ENCODE peak calls at places on chromosomes 5 and 9, in seven cellular contexts. U, R, C, G, O, Z and J are unnamed samples.
A peak's percentile ranks its signal among the peaks of the same experiment; 100 is the strongest.

GRCh38 chr9:90095682-90096081 is 490.9 kb downstream of the GADD45G start:
- DNase-seq in U (no peak), R (no peak), C (no peak), G (no peak), O (no peak), Z (no peak), J (peak; percentile 48)

GRCh38 chr9:76456202-76456926 is 2.6 kb upstream of the GCNT1 start:
- DNase-seq in U (no peak), R (no peak), C (no peak), G (no peak), O (peak; percentile 68), Z (peak; percentile 40), J (peak; percentile 77)

GRCh38 chr9:112029921-112030444 is 133.4 kb downstream of the UGCG start:
- DNase-seq in U (peak; percentile 51), R (no peak), C (no peak), G (no peak), O (peak; percentile 83), Z (peak; percentile 19), J (peak; percentile 37)

GRCh38 chr5:52560366-52560765 is 227.3 kb upstream of the ITGA1 start:
- DNase-seq in U (no peak), R (no peak), C (no peak), G (no peak), O (no peak), Z (no peak), J (no peak)

GRCh38 chr9:73529666-73530065 is 378.0 kb downstream of the ANXA1 start:
- DNase-seq in U (no peak), R (no peak), C (no peak), G (no peak), O (no peak), Z (no peak), J (no peak)

GRCh38 chr9:124506433-124506832 is 766 bp downstream of the NR5A1 start:
- DNase-seq in U (no peak), R (no peak), C (no peak), G (no peak), O (no peak), Z (no peak), J (peak; percentile 76)

GRCh38 chr5:38925154-38925925 is 79.5 kb downstream of the OSMR start:
- DNase-seq in U (peak; percentile 29), R (no peak), C (no peak), G (no peak), O (no peak), Z (no peak), J (no peak)

GRCh38 chr9:136501686-136502085 is 18.8 kb upstream of the SEC16A start:
- DNase-seq in U (no peak), R (no peak), C (no peak), G (no peak), O (no peak), Z (no peak), J (no peak)

GRCh38 chr5:74973694-74974093 is 78.7 kb downstream of the GCNT4 start:
- DNase-seq in U (no peak), R (no peak), C (no peak), G (no peak), O (no peak), Z (no peak), J (peak; percentile 4)

GRCh38 chr9:85001925-85002324 is 332.4 kb downstream of the NTRK2 start:
- DNase-seq in U (no peak), R (no peak), C (no peak), G (no peak), O (no peak), Z (no peak), J (peak; percentile 16)

GRCh38 chr5:66967102-66967501 is 229.5 kb downstream of the CD180 start:
- DNase-seq in U (no peak), R (no peak), C (no peak), G (no peak), O (no peak), Z (no peak), J (no peak)

GRCh38 chr9:2050236-2050635 is 35.1 kb downstream of the SMARCA2 start:
- DNase-seq in U (no peak), R (no peak), C (no peak), G (no peak), O (no peak), Z (no peak), J (no peak)

GRCh38 chr9:2060425-2060824 is 45.3 kb downstream of the SMARCA2 start:
- DNase-seq in U (no peak), R (no peak), C (no peak), G (peak; percentile 25), O (no peak), Z (no peak), J (no peak)

GRCh38 chr9:2059131-2059929 is 44.2 kb downstream of the SMARCA2 start:
- DNase-seq in U (no peak), R (no peak), C (no peak), G (no peak), O (no peak), Z (no peak), J (no peak)

GRCh38 chr9:2053883-2054845 is 39.0 kb downstream of the SMARCA2 start:
- DNase-seq in U (peak; percentile 43), R (peak; percentile 83), C (peak; percentile 80), G (no peak), O (no peak), Z (no peak), J (no peak)

GRCh38 chr9:2055203-2055658 is 40.1 kb downstream of the SMARCA2 start:
- DNase-seq in U (no peak), R (no peak), C (no peak), G (no peak), O (no peak), Z (no peak), J (no peak)
- H3K36me3 ChIP-seq in U (peaks cover 5% of the 10 kb centered on the region), R (peaks cover 39% of the 10 kb centered on the region), C (peaks cover 7% of the 10 kb centered on the region), G (peaks cover 65% of the 10 kb centered on the region), O (no peaks in the 10 kb centered on the region), Z (no peaks in the 10 kb centered on the region), J (no peaks in the 10 kb centered on the region)

GRCh38 chr5:76733049-76733417 is 17.1 kb downstream of the F2R start:
- DNase-seq in U (no peak), R (no peak), C (no peak), G (no peak), O (no peak), Z (no peak), J (no peak)

GRCh38 chr5:76724871-76725270 is 8.9 kb downstream of the F2R start:
- DNase-seq in U (peak; percentile 62), R (no peak), C (no peak), G (no peak), O (no peak), Z (no peak), J (no peak)

GRCh38 chr5:76728965-76729364 is 13.0 kb downstream of the F2R start:
- DNase-seq in U (no peak), R (no peak), C (no peak), G (no peak), O (no peak), Z (no peak), J (no peak)

GRCh38 chr5:76732405-76733048 is 16.6 kb downstream of the F2R start:
- DNase-seq in U (no peak), R (no peak), C (no peak), G (no peak), O (no peak), Z (no peak), J (no peak)

DNA sequence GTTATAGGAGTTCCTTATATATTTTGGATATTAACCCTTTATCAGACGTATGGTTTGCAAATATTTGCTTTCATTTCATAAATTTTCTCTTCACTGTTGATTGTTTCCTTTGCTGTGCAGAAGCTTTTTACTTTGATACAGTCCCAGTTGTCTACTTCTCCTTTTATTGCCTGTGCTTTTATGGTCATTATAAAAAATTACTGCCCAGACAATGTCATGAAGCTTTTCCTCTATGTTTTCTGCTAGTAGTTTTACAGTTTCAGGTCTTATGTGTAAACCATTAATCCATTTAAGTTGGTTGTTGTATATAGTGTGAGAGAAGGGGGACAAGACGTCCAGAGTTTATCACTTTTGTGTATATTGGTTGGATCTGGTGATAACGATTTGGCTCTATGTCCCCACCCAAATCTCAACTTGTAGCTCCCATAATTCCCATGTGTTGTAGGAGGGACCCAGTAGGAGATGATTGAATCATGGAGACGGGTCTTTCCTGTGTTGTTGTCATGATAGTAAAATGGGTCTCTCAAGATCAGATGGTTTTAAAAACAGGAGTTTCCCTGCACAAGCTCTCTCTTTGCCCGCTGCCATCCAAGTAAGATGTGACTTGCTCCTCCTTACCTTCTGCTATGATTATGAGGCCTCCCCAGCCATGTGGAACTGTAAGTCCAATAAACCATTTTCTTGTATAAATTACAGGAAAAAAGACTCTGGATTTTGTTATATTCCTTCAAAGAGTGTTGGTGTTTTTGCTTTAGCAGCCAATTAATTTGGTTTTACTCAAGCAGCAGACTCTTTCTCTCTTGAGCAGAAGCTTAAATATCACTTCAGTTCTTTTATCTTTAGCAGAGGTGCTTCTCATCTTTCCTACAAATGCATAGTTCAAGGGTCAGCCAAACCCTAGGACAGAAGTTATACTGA is 13.7 kb downstream of the F2R start:
- DNase-seq in U (no peak), R (no peak), C (no peak), G (no peak), O (no peak), Z (no peak), J (no peak)
- H3K36me3 ChIP-seq in U (peaks cover 1% of the 10 kb centered on the region), R (peaks cover 6% of the 10 kb centered on the region), C (no peaks in the 10 kb centered on the region), G (peaks cover 44% of the 10 kb centered on the region), O (no peaks in the 10 kb centered on the region), Z (peaks cover 11% of the 10 kb centered on the region), J (no peaks in the 10 kb centered on the region)

DNA sequence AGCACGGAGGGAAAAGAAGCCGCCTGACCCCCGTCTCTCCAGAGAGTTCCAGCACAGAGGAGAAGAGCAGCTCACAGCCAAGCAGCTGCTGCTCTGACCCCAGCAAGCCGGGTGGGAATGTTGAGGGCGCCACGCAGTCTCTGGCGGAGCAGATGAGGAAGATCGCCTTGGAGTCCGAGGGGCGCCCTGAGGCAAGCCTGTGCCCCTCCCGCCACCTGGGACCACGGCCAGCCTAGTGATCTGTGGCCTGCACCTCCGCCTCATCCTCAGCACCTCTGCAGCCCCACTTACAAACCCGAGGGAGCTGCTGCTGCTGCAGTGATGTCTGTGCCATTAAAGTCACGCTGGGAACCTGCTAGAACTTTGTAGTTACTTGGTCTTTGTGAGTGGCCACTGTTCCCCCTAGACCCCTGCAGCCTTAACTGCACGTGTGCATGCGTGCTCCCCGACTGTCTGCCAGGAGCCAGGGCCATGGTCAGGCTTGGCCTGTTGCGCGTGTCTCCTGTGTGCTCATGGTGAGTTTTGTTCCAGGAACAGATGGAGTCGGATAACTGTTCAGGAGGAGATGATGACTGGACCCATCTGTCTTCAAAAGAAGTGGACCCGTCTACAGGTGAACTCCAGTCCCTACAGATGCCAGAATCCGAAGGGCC is 12.5 kb downstream of the SQSTM1 start:
- DNase-seq in U (no peak), R (no peak), C (no peak), G (no peak), O (no peak), Z (no peak), J (peak; percentile 33)
- H3K36me3 ChIP-seq in U (peaks cover 59% of the 10 kb centered on the region), R (peaks cover 90% of the 10 kb centered on the region), C (peaks cover 83% of the 10 kb centered on the region), G (peaks cover 96% of the 10 kb centered on the region), O (peaks cover 62% of the 10 kb centered on the region), Z (peaks cover 11% of the 10 kb centered on the region), J (peaks cover 54% of the 10 kb centered on the region)

DNA sequence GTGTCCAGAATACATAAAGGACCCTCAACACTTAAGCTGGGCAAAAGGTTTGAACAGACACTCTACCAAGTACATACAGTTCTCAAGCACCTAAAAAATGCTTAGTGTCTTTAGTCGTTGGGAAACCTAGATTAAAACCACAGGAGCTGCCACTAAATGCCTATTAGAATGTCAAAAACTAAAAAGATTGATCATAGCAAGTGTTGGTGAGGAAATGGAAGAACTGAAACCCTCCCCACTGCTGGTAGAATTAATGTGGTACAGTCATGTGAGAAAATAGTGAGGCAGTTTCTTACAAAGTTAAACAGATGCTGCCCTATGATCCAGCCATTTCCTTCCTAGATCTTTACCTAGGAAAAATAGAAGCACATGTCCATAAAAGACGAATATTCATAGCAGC is 40.6 kb downstream of the SFXN1 start:
- DNase-seq in U (no peak), R (no peak), C (no peak), G (no peak), O (no peak), Z (no peak), J (no peak)
- H3K36me3 ChIP-seq in U (peaks cover 22% of the 10 kb centered on the region), R (peaks cover 71% of the 10 kb centered on the region), C (peaks cover 39% of the 10 kb centered on the region), G (peaks cover 100% of the 10 kb centered on the region), O (peaks cover 16% of the 10 kb centered on the region), Z (peaks cover 11% of the 10 kb centered on the region), J (peaks cover 21% of the 10 kb centered on the region)